ENCODE peak calls at places on chromosomes 2 and 18, in nine cellular contexts. X, Q, T, P, O, A, D, R and B are unnamed samples.

GRCh38 chr18:62081248-62081647 is 105.6 kb downstream of the PIGN start:
- DNase-seq in X (no peak), Q (no peak), T (no peak), P (no peak), O (no peak), A (no peak), D (no peak), R (no peak), B (no peak)

GRCh38 chr2:72846171-72847095 is 20.6 kb upstream of the EXOC6B start:
- DNase-seq in X (no peak), Q (no peak), T (no peak), P (no peak), O (no peak), A (no peak), D (no peak), R (no peak), B (no peak)

GRCh38 chr2:118122768-118123335 is 34.6 kb downstream of the INSIG2 start:
- DNase-seq in X (no peak), Q (no peak), T (no peak), P (no peak), O (peak), A (no peak), D (no peak), R (no peak), B (no peak)

GRCh38 chr18:65214456-65214855 is 536.4 kb upstream of the CDH7 start:
- DNase-seq in X (no peak), Q (no peak), T (no peak), P (no peak), O (no peak), A (no peak), D (no peak), R (no peak), B (no peak)

GRCh38 chr18:44679056-44679911 is 1.4 kb upstream of the SETBP1 start:
- DNase-seq in X (peak), Q (peak), T (no peak), P (peak), O (peak), A (peak), D (peak), R (peak), B (peak)

GRCh38 chr18:27707201-27707600 is 469.7 kb downstream of the CDH2 start:
- DNase-seq in X (no peak), Q (no peak), T (no peak), P (no peak), O (no peak), A (no peak), D (no peak), R (no peak), B (no peak)

GRCh38 chr18:40208951-40209350 is 1746.1 kb upstream of the PIK3C3 start:
- DNase-seq in X (no peak), Q (no peak), T (no peak), P (no peak), O (no peak), A (no peak), D (no peak), R (no peak), B (no peak)

GRCh38 chr2:106105151-106105922 is 88.8 kb downstream of the UXS1 start:
- DNase-seq in X (peak), Q (no peak), T (no peak), P (no peak), O (no peak), A (no peak), D (no peak), R (no peak), B (no peak)

GRCh38 chr2:58046335-58046584 is 346 bp upstream of the VRK2 start:
- DNase-seq in X (no peak), Q (no peak), T (no peak), P (no peak), O (no peak), A (no peak), D (no peak), R (no peak), B (no peak)

GRCh38 chr2:46358713-46359112 is 61.5 kb downstream of the EPAS1 start:
- DNase-seq in X (no peak), Q (no peak), T (no peak), P (no peak), O (no peak), A (no peak), D (no peak), R (no peak), B (no peak)

GRCh38 chr2:134310450-134311079 is 56.7 kb downstream of the MGAT5 start:
- DNase-seq in X (no peak), Q (peak), T (no peak), P (no peak), O (no peak), A (no peak), D (no peak), R (peak), B (no peak)

GRCh38 chr2:216014986-216015385 is 1.6 kb upstream of the MREG start:
- DNase-seq in X (no peak), Q (no peak), T (no peak), P (no peak), O (no peak), A (no peak), D (no peak), R (no peak), B (no peak)

GRCh38 chr2:216012830-216013079 is 596 bp downstream of the MREG start:
- DNase-seq in X (no peak), Q (no peak), T (no peak), P (no peak), O (no peak), A (no peak), D (no peak), R (no peak), B (no peak)

GRCh38 chr2:216012133-216012829 is 1.1 kb downstream of the MREG start:
- DNase-seq in X (peak), Q (no peak), T (no peak), P (no peak), O (peak), A (no peak), D (no peak), R (peak), B (no peak)

GRCh38 chr2:216014006-216014405 is 655 bp upstream of the MREG start:
- DNase-seq in X (no peak), Q (no peak), T (no peak), P (no peak), O (no peak), A (no peak), D (no peak), R (no peak), B (no peak)

GRCh38 chr2:216013080-216013909 is at the start of gene MREG:
- DNase-seq in X (peak), Q (peak), T (no peak), P (peak), O (peak), A (peak), D (peak), R (peak), B (peak)
- TF ChIP-seq CTCF in X (no peak), Q (peak), T (peak), P (peak), O (peak), A (peak), D (peak), R (peak), B (peak)

GRCh38 chr2:31696068-31696467 is 115.3 kb upstream of the SRD5A2 start:
- DNase-seq in X (no peak), Q (no peak), T (no peak), P (no peak), O (peak), A (no peak), D (no peak), R (no peak), B (no peak)

GRCh38 chr2:31693882-31694281 is 113.1 kb upstream of the SRD5A2 start:
- DNase-seq in X (no peak), Q (no peak), T (no peak), P (no peak), O (no peak), A (no peak), D (no peak), R (no peak), B (no peak)

DNA sequence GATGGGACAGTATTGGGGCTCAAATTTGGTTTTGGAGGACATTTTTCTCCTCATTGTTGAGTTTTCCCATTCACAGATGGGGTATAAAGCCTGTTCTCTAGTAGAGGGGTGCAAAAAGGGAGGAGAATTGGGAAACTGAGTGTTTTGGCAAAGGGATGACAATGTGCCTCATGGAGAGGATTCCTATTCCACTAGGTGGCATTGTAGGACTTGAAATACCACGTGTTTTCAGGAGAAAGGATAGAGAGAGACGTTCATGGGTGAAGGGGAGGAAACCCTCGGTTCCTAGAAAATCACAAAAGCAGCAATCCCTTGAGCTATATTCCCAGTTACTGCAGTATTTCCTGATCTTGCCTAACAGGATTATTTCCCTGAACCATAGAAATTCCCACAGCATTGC is 113.7 kb upstream of the SRD5A2 start:
- DNase-seq in X (no peak), Q (no peak), T (no peak), P (no peak), O (peak), A (no peak), D (no peak), R (no peak), B (no peak)
- TF ChIP-seq CTCF in X (no peak), Q (no peak), T (no peak), P (no peak), O (peak), A (no peak), D (no peak), R (peak), B (no peak)

GRCh38 chr18:3052411-3052758 is 39.4 kb upstream of the LPIN2 start:
- DNase-seq in X (no peak), Q (no peak), T (no peak), P (no peak), O (no peak), A (no peak), D (no peak), R (no peak), B (no peak)

GRCh38 chr18:3054214-3054613 is 41.3 kb upstream of the LPIN2 start:
- DNase-seq in X (no peak), Q (no peak), T (no peak), P (no peak), O (no peak), A (no peak), D (no peak), R (no peak), B (no peak)

GRCh38 chr18:3053081-3053480 is 40.1 kb upstream of the LPIN2 start:
- DNase-seq in X (no peak), Q (no peak), T (no peak), P (no peak), O (no peak), A (no peak), D (no peak), R (no peak), B (no peak)

GRCh38 chr18:3054785-3055184 is 41.8 kb upstream of the LPIN2 start:
- DNase-seq in X (no peak), Q (no peak), T (no peak), P (no peak), O (no peak), A (no peak), D (no peak), R (no peak), B (no peak)

DNA sequence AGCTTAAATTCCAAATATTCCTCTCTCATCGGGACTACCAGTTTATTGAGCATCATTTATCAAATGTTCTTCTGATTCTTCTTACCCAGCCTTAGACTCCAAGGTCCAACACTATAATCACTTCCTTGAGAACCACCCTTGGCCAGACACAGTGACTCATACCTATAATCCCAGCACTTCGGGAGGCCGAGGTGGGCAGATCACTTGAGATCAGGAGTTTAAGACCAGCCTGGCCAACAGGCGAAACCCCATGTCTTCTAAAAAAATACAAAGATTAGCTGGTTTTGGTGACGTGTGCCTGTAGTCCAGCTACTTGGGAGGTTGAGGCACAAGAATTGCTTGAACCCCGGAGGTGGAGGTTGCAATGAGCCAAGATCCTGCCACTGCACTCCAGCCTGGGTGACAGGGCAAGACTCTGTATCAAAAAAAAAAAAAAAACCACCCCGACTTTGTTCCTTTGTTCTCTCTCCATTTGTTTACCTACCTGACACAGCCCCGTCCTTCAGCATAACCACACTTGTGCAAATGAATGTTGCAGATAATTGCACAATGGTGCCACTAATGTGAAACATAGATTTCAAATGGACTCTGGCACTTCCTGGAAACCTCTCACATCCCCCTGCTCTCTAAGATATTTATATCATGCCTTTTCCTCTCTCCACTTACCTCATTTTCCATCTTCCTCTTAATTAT is 38.9 kb upstream of the LPIN2 start:
- DNase-seq in X (peak), Q (no peak), T (no peak), P (no peak), O (peak), A (no peak), D (no peak), R (no peak), B (no peak)
- TF ChIP-seq CTCF in X (no peak), Q (no peak), T (no peak), P (no peak), O (no peak), A (no peak), D (no peak), R (no peak), B (no peak)

GRCh38 chr2:37892436-37893114 is 32.5 kb upstream of the RMDN2 start:
- DNase-seq in X (peak), Q (no peak), T (no peak), P (no peak), O (no peak), A (no peak), D (no peak), R (no peak), B (no peak)

GRCh38 chr2:37894047-37894446 is 31.0 kb upstream of the RMDN2 start:
- DNase-seq in X (no peak), Q (no peak), T (no peak), P (no peak), O (no peak), A (no peak), D (no peak), R (no peak), B (no peak)

GRCh38 chr2:37893327-37893726 is 31.8 kb upstream of the RMDN2 start:
- DNase-seq in X (no peak), Q (no peak), T (no peak), P (no peak), O (no peak), A (no peak), D (no peak), R (no peak), B (no peak)

GRCh38 chr2:37891846-37892435 is 33.1 kb upstream of the RMDN2 start:
- DNase-seq in X (no peak), Q (no peak), T (no peak), P (no peak), O (no peak), A (no peak), D (no peak), R (no peak), B (no peak)

GRCh38 chr2:37890893-37891495 is 34.1 kb upstream of the RMDN2 start:
- DNase-seq in X (peak), Q (peak), T (no peak), P (peak), O (peak), A (peak), D (peak), R (peak), B (peak)
- TF ChIP-seq CTCF in X (peak), Q (peak), T (peak), P (peak), O (peak), A (peak), D (peak), R (peak), B (peak)

DNA sequence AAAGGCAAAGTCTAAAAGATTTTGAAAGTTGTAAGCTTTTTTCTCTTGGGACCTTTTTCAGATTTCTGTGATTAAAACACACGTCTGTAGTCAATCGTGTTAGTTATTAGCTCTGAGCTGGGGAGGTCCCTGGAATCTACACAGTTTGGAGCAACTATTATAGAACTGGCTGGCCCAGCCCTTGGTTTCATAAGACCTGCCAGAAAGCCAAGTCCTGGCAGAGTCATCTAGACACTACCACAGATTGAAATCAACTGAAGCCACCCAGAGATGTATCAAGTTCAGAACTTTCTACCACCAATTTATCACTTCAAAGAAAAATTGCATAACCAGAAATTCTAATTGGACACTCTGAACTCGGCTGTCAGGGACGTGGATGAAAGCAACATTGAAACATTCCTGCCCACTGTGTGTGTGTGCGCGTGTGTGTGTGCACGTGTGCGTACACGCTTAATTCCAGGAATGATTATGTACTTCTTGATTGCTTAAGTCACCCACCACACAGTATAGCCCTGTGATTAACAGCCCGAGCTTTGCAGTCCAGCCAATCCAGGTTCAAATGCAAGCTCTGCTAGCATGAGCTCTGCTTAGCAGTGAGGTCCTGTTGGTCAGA is 126.3 kb downstream of the TPGS2 start:
- DNase-seq in X (no peak), Q (no peak), T (no peak), P (no peak), O (no peak), A (no peak), D (no peak), R (no peak), B (no peak)
- TF ChIP-seq CTCF in X (no peak), Q (no peak), T (no peak), P (no peak), O (no peak), A (no peak), D (no peak), R (no peak), B (no peak)

GRCh38 chr18:46622999-46623398 is 34.0 kb downstream of the LOXHD1 start:
- DNase-seq in X (no peak), Q (no peak), T (no peak), P (no peak), O (no peak), A (no peak), D (no peak), R (no peak), B (no peak)
- TF ChIP-seq CTCF in X (no peak), Q (no peak), T (no peak), P (no peak), O (peak), A (no peak), D (no peak), R (peak), B (no peak)